ENCODE peak calls at places on chromosomes 13 and 19, in seven cellular contexts. A is hepatocyte, M is left ventricle myocardium inferior, U is right lobe of liver, C is psoas muscle, P is tibial nerve, N is Peyer's patch. O is an unnamed sample. For H3K4me1, the result is how much of the 10 kb centered on the place peaks cover.

GRCh38 chr13:82010780-82011179 is 1669.9 kb upstream of the SPRY2 start:
- DNase-seq in N (no peak), A (no peak), M (no peak), U (no peak), C (no peak), P (no peak), O (no peak)

GRCh38 chr19:56538761-56539263 is at the start of gene ZFP28:
- DNase-seq in A (no peak), P (peak), U (peak), N (peak), C (peak), M (peak), O (no peak)

GRCh38 chr13:111247552-111247951 is 72.9 kb upstream of the TEX29 start:
- DNase-seq in C (no peak), A (no peak), N (no peak), M (no peak), P (no peak), U (peak), O (peak)

GRCh38 chr13:74316531-74316930 is 182.3 kb upstream of the KLF12 start:
- DNase-seq in M (no peak), C (no peak), A (no peak), P (no peak), N (no peak), U (no peak), O (no peak)

GRCh38 chr13:31046711-31047279 is 114.3 kb downstream of the TEX26 start:
- DNase-seq in M (peak), A (peak), C (peak), P (no peak), N (no peak), U (no peak), O (no peak)

GRCh38 chr13:77143325-77143907 is 116.5 kb upstream of the FBXL3 start:
- DNase-seq in A (peak), U (no peak), N (no peak), C (no peak), P (no peak), M (no peak), O (no peak)

GRCh38 chr19:40605201-40605971 is 4.2 kb downstream of the LTBP4 start:
- DNase-seq in M (peak), U (peak), P (peak), A (peak), N (peak), C (peak), O (peak)

GRCh38 chr13:114152831-114153371 is 20.5 kb upstream of the RASA3 start:
- DNase-seq in A (peak), U (no peak), P (no peak), M (no peak), N (no peak), C (no peak), O (no peak)

GRCh38 chr13:98959299-98959698 is 18.6 kb downstream of the DOCK9 start:
- DNase-seq in C (no peak), M (no peak), N (no peak), U (no peak), A (no peak), P (no peak), O (no peak)

GRCh38 chr13:20033486-20033885 is 75.0 kb downstream of the ZMYM2 start:
- DNase-seq in C (no peak), N (no peak), P (no peak), U (no peak), M (no peak), A (no peak), O (no peak)

GRCh38 chr13:106513025-106513424 is 22.4 kb downstream of the EFNB2 start:
- DNase-seq in M (no peak), N (no peak), C (no peak), U (no peak), A (no peak), P (no peak), O (no peak)

GRCh38 chr13:61765181-61765742 is 349.6 kb upstream of the PCDH20 start:
- DNase-seq in M (no peak), U (no peak), C (no peak), N (no peak), P (no peak), A (no peak), O (no peak)

GRCh38 chr13:91212229-91212628 is 135.3 kb upstream of the MIR17HG start:
- DNase-seq in M (no peak), U (no peak), C (no peak), N (no peak), P (no peak), A (no peak), O (no peak)

GRCh38 chr13:22926176-22927007 is 254.4 kb upstream of the SGCG start:
- DNase-seq in P (peak), C (peak), N (no peak), U (no peak), M (peak), A (peak), O (no peak)

GRCh38 chr19:51407631-51408131 is 9.8 kb downstream of the SIGLEC10 start:
- DNase-seq in U (no peak), N (peak), M (no peak), C (no peak), A (peak), P (no peak), O (peak)

GRCh38 chr19:33815410-33816340 is 19.0 kb downstream of the KCTD15 start:
- DNase-seq in U (peak), N (no peak), A (no peak), C (no peak), P (no peak), M (no peak), O (no peak)

GRCh38 chr13:35936579-35936978 is 194.6 kb downstream of the DCLK1 start:
- DNase-seq in U (no peak), A (no peak), N (no peak), C (no peak), M (no peak), P (no peak), O (no peak)

GRCh38 chr13:59450218-59450617 is 713.5 kb downstream of the DIAPH3 start:
- DNase-seq in C (no peak), P (no peak), N (no peak), A (no peak), U (no peak), M (no peak), O (no peak)

GRCh38 chr19:40613669-40614594 is 12.8 kb downstream of the LTBP4 start:
- DNase-seq in U (peak), P (peak), A (peak), N (peak), C (peak), M (peak), O (peak)

GRCh38 chr19:16590876-16591802 is 18.9 kb upstream of the SLC35E1 start:
- DNase-seq in N (no peak), U (no peak), C (no peak), M (no peak), A (no peak), P (no peak), O (no peak)

GRCh38 chr19:16588089-16588823 is 16.0 kb upstream of the SLC35E1 start:
- DNase-seq in P (no peak), M (no peak), U (no peak), N (peak), A (no peak), C (no peak), O (no peak)

GRCh38 chr19:16587031-16588023 is 15.1 kb upstream of the SLC35E1 start:
- DNase-seq in A (no peak), P (peak), C (no peak), N (peak), U (no peak), M (no peak), O (no peak)

GRCh38 chr19:16589917-16590316 is 17.7 kb upstream of the SLC35E1 start:
- DNase-seq in C (no peak), A (no peak), N (no peak), U (no peak), P (no peak), M (no peak), O (no peak)

GRCh38 chr19:16588824-16589577 is 16.8 kb upstream of the SLC35E1 start:
- DNase-seq in P (no peak), U (no peak), C (no peak), N (no peak), A (no peak), M (no peak), O (no peak)
- H3K4me1 ChIP-seq in P (half or more), U (under half), C (half or more), N (half or more), A (under half), M (half or more), O (under half)

GRCh38 chr13:66489586-66489985 is 740.5 kb downstream of the PCDH9 start:
- DNase-seq in N (no peak), U (no peak), P (no peak), C (no peak), M (no peak), A (no peak), O (no peak)

GRCh38 chr13:66491241-66491640 is 738.9 kb downstream of the PCDH9 start:
- DNase-seq in U (no peak), C (no peak), M (no peak), A (no peak), P (no peak), N (no peak), O (no peak)

GRCh38 chr13:66489172-66489571 is 741.0 kb downstream of the PCDH9 start:
- DNase-seq in U (no peak), P (no peak), A (no peak), C (no peak), M (no peak), N (no peak), O (no peak)

GRCh38 chr13:66492479-66492878 is 737.7 kb downstream of the PCDH9 start:
- DNase-seq in C (no peak), N (no peak), M (no peak), U (no peak), A (peak), P (no peak), O (no peak)
- TF ChIP-seq CTCF in C (peak), N (no peak), M (peak), U (peak), A (peak), P (no peak), O (peak)

DNA sequence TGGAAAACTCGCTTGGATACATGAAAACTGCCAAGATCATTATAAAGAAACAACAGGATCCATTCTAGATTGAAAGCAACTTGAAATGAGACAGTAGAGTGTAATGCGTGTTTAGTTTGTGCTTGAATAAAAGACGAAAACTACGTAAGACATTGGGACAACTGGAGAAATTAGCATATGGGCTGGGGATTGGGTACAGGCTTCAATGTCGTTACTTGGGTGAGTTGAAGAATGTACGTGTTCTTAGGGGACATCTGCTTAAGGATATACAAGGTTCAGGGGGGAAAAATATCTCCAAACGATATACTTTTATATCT is 471 bp upstream of the ERVK3-1 start:
- DNase-seq in U (no peak), A (no peak), P (no peak), M (no peak), C (no peak), N (no peak), O (no peak)
- H3K4me3 ChIP-seq in U (peak), A (peak), P (peak), M (peak), C (peak), N (peak), O (peak)

GRCh38 chr19:6241680-6242079 is 38.1 kb downstream of the MLLT1 start:
- DNase-seq in U (peak), P (peak), C (no peak), M (peak), A (no peak), N (no peak), O (no peak)
- H3K4me1 ChIP-seq in U (under half), P (half or more), C (half or more), M (half or more), A (under half), N (under half), O (under half)

DNA sequence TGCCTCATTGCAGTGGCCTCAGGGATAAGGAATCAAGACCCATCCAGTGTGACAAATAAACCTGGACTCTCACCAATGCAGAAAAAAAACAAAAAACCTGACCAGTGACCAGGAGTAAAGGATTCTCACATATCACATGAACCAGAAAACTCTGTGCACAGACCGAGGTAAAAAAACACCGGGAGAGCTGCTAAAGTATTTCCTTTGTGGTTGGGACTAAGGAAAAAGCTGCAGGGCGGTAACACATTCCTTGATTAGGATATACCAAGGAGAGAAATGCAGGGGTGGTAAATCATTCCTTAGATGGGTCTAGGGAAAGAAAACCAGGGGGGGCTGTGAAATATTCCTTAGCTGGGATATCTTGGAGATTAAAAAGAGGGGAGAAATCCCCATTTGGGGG is 64.8 kb upstream of the ZNF85 start:
- DNase-seq in C (no peak), N (no peak), M (no peak), A (no peak), P (no peak), U (no peak), O (no peak)
- TF ChIP-seq CTCF in C (no peak), N (no peak), M (no peak), A (no peak), P (no peak), U (no peak), O (no peak)

GRCh38 chr13:79581870-79582315 is 100.9 kb downstream of the NDFIP2 start:
- DNase-seq in U (no peak), P (no peak), C (peak), A (no peak), M (peak), N (no peak), O (no peak)
- H3K4me3 ChIP-seq in U (no peak), P (no peak), C (no peak), A (no peak), M (no peak), N (no peak), O (no peak)